ENCODE peak calls at places on chromosomes 1 and 21, in six cellular contexts. One of them, this sample, is unnamed.

GRCh38 chr1:43648448-43648847 is 1.5 kb upstream of the KDM4A start:
- DNase-seq in endodermal cell: no peak
- DNase-seq in IMR-90: no peak
- DNase-seq in cardiac muscle cell: peak; percentile 14
- DNase-seq in brain microvascular endothelial cell: no peak
- DNase-seq in pancreas: no peak
- DNase-seq in this sample: no peak

GRCh38 chr1:24048205-24048869 is 63.6 kb downstream of the MYOM3 start:
- DNase-seq in pancreas: no peak
- DNase-seq in brain microvascular endothelial cell: peak; percentile 14
- DNase-seq in endodermal cell: no peak
- DNase-seq in cardiac muscle cell: no peak
- DNase-seq in IMR-90: no peak
- DNase-seq in this sample: no peak

GRCh38 chr1:83692524-83693336 is 306.2 kb downstream of the TTLL7 start:
- DNase-seq in endodermal cell: peak; percentile 94
- DNase-seq in pancreas: peak; percentile 19
- DNase-seq in brain microvascular endothelial cell: peak; percentile 37
- DNase-seq in cardiac muscle cell: peak; percentile 30
- DNase-seq in IMR-90: peak; percentile 0
- DNase-seq in this sample: no peak

GRCh38 chr1:242774256-242774655 is 249.8 kb upstream of the PLD5 start:
- DNase-seq in endodermal cell: no peak
- DNase-seq in pancreas: no peak
- DNase-seq in IMR-90: no peak
- DNase-seq in cardiac muscle cell: no peak
- DNase-seq in brain microvascular endothelial cell: no peak
- DNase-seq in this sample: no peak

GRCh38 chr1:147172168-147173016 is at the start of gene PRKAB2:
- DNase-seq in endodermal cell: peak; percentile 98
- DNase-seq in pancreas: peak; percentile 96
- DNase-seq in brain microvascular endothelial cell: peak; percentile 97
- DNase-seq in IMR-90: peak; percentile 97
- DNase-seq in cardiac muscle cell: peak; percentile 99
- DNase-seq in this sample: peak; percentile 85

GRCh38 chr1:50333595-50333974 is 89.7 kb downstream of the DMRTA2 start:
- DNase-seq in endodermal cell: peak; percentile 91
- DNase-seq in pancreas: peak; percentile 35
- DNase-seq in IMR-90: peak; percentile 3
- DNase-seq in brain microvascular endothelial cell: no peak
- DNase-seq in cardiac muscle cell: peak; percentile 55
- DNase-seq in this sample: peak; percentile 14

GRCh38 chr1:71638081-71638766 is 557.4 kb upstream of the ZRANB2 start:
- DNase-seq in endodermal cell: no peak
- DNase-seq in cardiac muscle cell: peak; percentile 25
- DNase-seq in pancreas: no peak
- DNase-seq in brain microvascular endothelial cell: peak; percentile 11
- DNase-seq in IMR-90: peak; percentile 88
- DNase-seq in this sample: no peak

GRCh38 chr1:16196874-16197273 is 15.6 kb downstream of the ARHGEF19 start:
- DNase-seq in cardiac muscle cell: no peak
- DNase-seq in IMR-90: no peak
- DNase-seq in brain microvascular endothelial cell: no peak
- DNase-seq in endodermal cell: no peak
- DNase-seq in pancreas: no peak
- DNase-seq in this sample: no peak

GRCh38 chr1:75908717-75909152 is 23.5 kb downstream of the ASB17 start:
- DNase-seq in brain microvascular endothelial cell: peak; percentile 35
- DNase-seq in IMR-90: peak; percentile 50
- DNase-seq in endodermal cell: peak; percentile 75
- DNase-seq in cardiac muscle cell: peak; percentile 65
- DNase-seq in pancreas: no peak
- DNase-seq in this sample: no peak

GRCh38 chr1:1043921-1044320 is 24.0 kb downstream of the AGRN start:
- DNase-seq in IMR-90: no peak
- DNase-seq in brain microvascular endothelial cell: no peak
- DNase-seq in endodermal cell: no peak
- DNase-seq in pancreas: no peak
- DNase-seq in cardiac muscle cell: no peak
- DNase-seq in this sample: no peak

GRCh38 chr21:39613029-39613934 is 542 bp downstream of the B3GALT5 start:
- DNase-seq in endodermal cell: peak; percentile 53
- DNase-seq in cardiac muscle cell: no peak
- DNase-seq in pancreas: no peak
- DNase-seq in IMR-90: no peak
- DNase-seq in brain microvascular endothelial cell: no peak
- DNase-seq in this sample: no peak

GRCh38 chr21:25801217-25802015 is 66.6 kb downstream of the GABPA start:
- DNase-seq in brain microvascular endothelial cell: peak; percentile 75
- DNase-seq in pancreas: peak; percentile 76
- DNase-seq in cardiac muscle cell: peak; percentile 93
- DNase-seq in endodermal cell: peak; percentile 97
- DNase-seq in IMR-90: peak; percentile 76
- DNase-seq in this sample: peak; percentile 78

GRCh38 chr1:24018611-24019580 is 38.8 kb upstream of the SRSF10 start:
- DNase-seq in brain microvascular endothelial cell: peak; percentile 100
- DNase-seq in cardiac muscle cell: peak; percentile 100
- DNase-seq in pancreas: peak; percentile 95
- DNase-seq in IMR-90: peak; percentile 99
- DNase-seq in endodermal cell: peak; percentile 75
- DNase-seq in this sample: no peak

GRCh38 chr1:162765788-162766187 is 24.7 kb upstream of the HSD17B7 start:
- DNase-seq in pancreas: no peak
- DNase-seq in brain microvascular endothelial cell: no peak
- DNase-seq in endodermal cell: no peak
- DNase-seq in IMR-90: no peak
- DNase-seq in cardiac muscle cell: no peak
- DNase-seq in this sample: no peak

GRCh38 chr21:33362044-33362555 is 37.3 kb downstream of the IFNAR1 start:
- DNase-seq in IMR-90: no peak
- DNase-seq in endodermal cell: peak; percentile 78
- DNase-seq in pancreas: no peak
- DNase-seq in cardiac muscle cell: no peak
- DNase-seq in brain microvascular endothelial cell: no peak
- DNase-seq in this sample: peak; percentile 60

DNA sequence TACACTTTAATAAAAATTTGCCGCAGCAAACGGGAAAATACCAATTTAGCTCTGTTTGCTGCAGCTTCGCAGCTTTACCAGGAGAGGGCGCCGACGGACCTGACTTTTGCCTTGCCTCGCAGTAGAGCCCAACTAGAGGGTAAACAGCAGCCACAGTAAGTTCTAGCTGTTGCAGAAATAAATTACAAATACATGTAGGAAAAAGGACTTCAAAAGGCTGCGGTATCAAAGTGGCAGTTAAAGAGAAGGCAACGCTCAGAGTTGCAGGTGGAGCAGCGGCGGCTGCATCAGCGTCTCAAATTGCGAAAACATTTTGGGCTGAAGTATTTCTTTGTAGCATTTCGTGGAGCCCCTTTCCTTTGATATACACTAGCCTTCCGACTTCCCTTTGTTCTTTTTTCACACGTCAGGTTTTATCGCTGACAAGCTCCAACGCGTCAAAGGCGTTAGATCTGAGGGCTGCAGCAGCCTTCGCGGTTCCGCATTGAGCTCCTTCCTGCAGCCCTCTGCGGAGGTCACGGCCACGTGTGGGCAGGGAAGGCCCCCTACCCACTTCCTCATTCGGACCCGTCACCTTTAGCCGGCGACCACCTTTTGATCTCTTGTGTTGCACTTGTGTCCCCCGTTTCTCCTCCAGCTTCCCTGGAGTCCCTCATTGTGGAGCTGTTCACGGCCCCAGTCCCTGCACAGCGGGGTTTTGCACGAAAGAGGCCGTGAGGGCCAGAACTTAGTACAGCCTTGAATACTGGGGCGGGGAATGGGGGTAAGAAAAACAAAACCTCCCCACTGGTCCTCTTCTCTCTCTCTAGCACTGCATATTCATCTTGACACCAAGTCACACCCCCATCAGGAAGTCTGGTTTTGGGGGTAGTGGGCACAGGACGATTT is 72.8 kb downstream of the S1PR1 start:
- DNase-seq in pancreas: peak; percentile 57
- DNase-seq in cardiac muscle cell: peak; percentile 73
- DNase-seq in IMR-90: peak; percentile 56
- DNase-seq in brain microvascular endothelial cell: peak; percentile 40
- DNase-seq in endodermal cell: peak; percentile 86
- DNase-seq in this sample: peak; percentile 67
- TF ChIP-seq CTCF in pancreas: peak; percentile 66
- TF ChIP-seq CTCF in cardiac muscle cell: peak; percentile 89
- TF ChIP-seq CTCF in IMR-90: peak; percentile 91
- TF ChIP-seq CTCF in brain microvascular endothelial cell: peak; percentile 93
- TF ChIP-seq CTCF in endodermal cell: peak; percentile 90
- TF ChIP-seq CTCF in this sample: peak; percentile 89

GRCh38 chr1:228668553-228669400 is 66.5 kb upstream of the RHOU start:
- DNase-seq in IMR-90: peak; percentile 42
- DNase-seq in endodermal cell: no peak
- DNase-seq in cardiac muscle cell: peak; percentile 81
- DNase-seq in pancreas: no peak
- DNase-seq in brain microvascular endothelial cell: no peak
- DNase-seq in this sample: no peak
- H3K27ac ChIP-seq in IMR-90: no peak overlapping the region
- H3K27ac ChIP-seq in endodermal cell: no peak overlapping the region
- H3K27ac ChIP-seq in cardiac muscle cell: no peak overlapping the region
- H3K27ac ChIP-seq in pancreas: no peak overlapping the region
- H3K27ac ChIP-seq in brain microvascular endothelial cell: no peak overlapping the region
- H3K27ac ChIP-seq in this sample: no peak overlapping the region

GRCh38 chr1:41365320-41365633 is 4.0 kb downstream of the FOXO6 start:
- DNase-seq in endodermal cell: no peak
- DNase-seq in brain microvascular endothelial cell: no peak
- DNase-seq in pancreas: no peak
- DNase-seq in cardiac muscle cell: no peak
- DNase-seq in IMR-90: no peak
- DNase-seq in this sample: no peak
- H3K27me3 ChIP-seq in endodermal cell: peaks cover 70% of the 10 kb centered on the region
- H3K27me3 ChIP-seq in brain microvascular endothelial cell: peaks cover 59% of the 10 kb centered on the region
- H3K27me3 ChIP-seq in pancreas: no peaks in the 10 kb centered on the region
- H3K27me3 ChIP-seq in cardiac muscle cell: peaks cover 15% of the 10 kb centered on the region
- H3K27me3 ChIP-seq in IMR-90: peaks cover 72% of the 10 kb centered on the region
- H3K27me3 ChIP-seq in this sample: peaks cover 48% of the 10 kb centered on the region

GRCh38 chr1:159015440-159015909 is 5.8 kb downstream of the IFI16 start:
- DNase-seq in endodermal cell: peak; percentile 47
- DNase-seq in brain microvascular endothelial cell: peak; percentile 93
- DNase-seq in cardiac muscle cell: peak; percentile 93
- DNase-seq in pancreas: peak; percentile 64
- DNase-seq in IMR-90: peak; percentile 94
- DNase-seq in this sample: peak; percentile 55

GRCh38 chr1:159012495-159012894 is 2.8 kb downstream of the IFI16 start:
- DNase-seq in cardiac muscle cell: peak; percentile 45
- DNase-seq in brain microvascular endothelial cell: no peak
- DNase-seq in pancreas: no peak
- DNase-seq in IMR-90: peak; percentile 24
- DNase-seq in endodermal cell: no peak
- DNase-seq in this sample: peak; percentile 49

GRCh38 chr1:159014003-159014571 is 4.4 kb downstream of the IFI16 start:
- DNase-seq in brain microvascular endothelial cell: no peak
- DNase-seq in endodermal cell: no peak
- DNase-seq in cardiac muscle cell: no peak
- DNase-seq in IMR-90: no peak
- DNase-seq in pancreas: no peak
- DNase-seq in this sample: no peak

GRCh38 chr1:159011701-159012100 is 2.0 kb downstream of the IFI16 start:
- DNase-seq in brain microvascular endothelial cell: no peak
- DNase-seq in endodermal cell: no peak
- DNase-seq in pancreas: no peak
- DNase-seq in cardiac muscle cell: no peak
- DNase-seq in IMR-90: no peak
- DNase-seq in this sample: no peak

DNA sequence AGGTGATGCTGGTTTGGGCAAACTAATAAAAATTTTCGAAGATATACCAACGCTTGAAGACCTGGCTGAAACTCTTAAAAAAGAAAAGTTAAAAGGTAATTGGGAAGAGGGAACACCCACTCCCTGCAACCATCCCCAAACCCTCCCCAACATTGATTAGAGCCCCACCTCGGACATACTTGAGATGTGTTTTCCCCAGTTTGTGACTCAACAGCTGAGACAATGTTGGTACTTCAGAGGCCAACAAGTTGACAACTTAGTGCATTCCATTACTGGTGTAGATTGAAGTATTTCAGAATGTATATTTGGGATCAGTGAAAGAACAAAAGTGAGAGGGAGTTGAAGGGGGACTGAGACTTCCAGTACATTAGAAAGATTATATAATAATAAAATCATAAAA is 5.1 kb downstream of the IFI16 start:
- DNase-seq in endodermal cell: no peak
- DNase-seq in cardiac muscle cell: no peak
- DNase-seq in pancreas: no peak
- DNase-seq in IMR-90: no peak
- DNase-seq in brain microvascular endothelial cell: no peak
- DNase-seq in this sample: no peak
- TF ChIP-seq CTCF in endodermal cell: no peak
- TF ChIP-seq CTCF in cardiac muscle cell: no peak
- TF ChIP-seq CTCF in pancreas: no peak
- TF ChIP-seq CTCF in IMR-90: no peak
- TF ChIP-seq CTCF in brain microvascular endothelial cell: no peak
- TF ChIP-seq CTCF in this sample: no peak

GRCh38 chr1:56359036-56359435 is 220.3 kb downstream of the PLPP3 start:
- DNase-seq in pancreas: no peak
- DNase-seq in endodermal cell: no peak
- DNase-seq in brain microvascular endothelial cell: no peak
- DNase-seq in IMR-90: no peak
- DNase-seq in cardiac muscle cell: no peak
- DNase-seq in this sample: no peak

GRCh38 chr1:56357931-56358783 is 221.2 kb downstream of the PLPP3 start:
- DNase-seq in cardiac muscle cell: no peak
- DNase-seq in brain microvascular endothelial cell: no peak
- DNase-seq in pancreas: no peak
- DNase-seq in endodermal cell: no peak
- DNase-seq in IMR-90: no peak
- DNase-seq in this sample: no peak

GRCh38 chr1:56360021-56360420 is 219.3 kb downstream of the PLPP3 start:
- DNase-seq in cardiac muscle cell: no peak
- DNase-seq in pancreas: no peak
- DNase-seq in IMR-90: peak; percentile 86
- DNase-seq in brain microvascular endothelial cell: peak; percentile 60
- DNase-seq in endodermal cell: no peak
- DNase-seq in this sample: no peak

DNA sequence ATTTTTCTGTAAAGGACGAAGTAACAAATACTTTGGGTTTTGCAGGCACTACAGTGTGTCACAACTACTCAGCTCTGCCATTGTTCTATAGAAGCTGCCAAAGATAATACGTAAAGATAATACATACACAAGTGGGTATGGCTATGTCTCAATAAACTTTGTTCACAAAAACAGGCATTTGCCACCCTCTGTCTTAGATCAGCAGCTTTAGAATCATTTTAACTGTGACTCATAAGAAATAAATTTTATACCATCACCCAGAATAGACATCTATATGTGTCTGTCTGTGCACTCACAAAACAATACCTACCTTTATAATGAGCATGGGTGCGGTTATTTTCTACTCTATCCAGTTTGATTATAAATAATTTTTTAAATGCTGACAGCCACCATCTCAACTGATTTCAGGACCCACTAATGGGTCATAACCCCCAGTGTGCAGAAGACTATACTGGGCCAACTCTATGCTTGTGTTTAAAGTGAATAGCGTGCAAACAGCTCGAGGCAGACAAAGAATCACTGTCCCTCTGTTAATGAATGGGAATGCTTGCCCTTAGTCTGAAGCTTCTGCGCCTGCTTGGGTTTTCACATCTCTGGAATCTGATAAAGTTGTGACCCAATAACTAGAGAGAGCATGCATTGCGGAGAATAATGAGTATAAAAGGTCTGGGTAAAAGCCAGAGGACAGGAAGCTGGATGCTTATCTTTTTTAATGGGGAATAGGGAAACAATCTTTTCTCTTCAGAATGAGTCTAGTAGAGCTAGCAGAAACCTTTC is 216.2 kb downstream of the PLPP3 start:
- DNase-seq in brain microvascular endothelial cell: no peak
- DNase-seq in IMR-90: no peak
- DNase-seq in cardiac muscle cell: no peak
- DNase-seq in endodermal cell: no peak
- DNase-seq in pancreas: no peak
- DNase-seq in this sample: no peak
- H3K27ac ChIP-seq in brain microvascular endothelial cell: no peak overlapping the region
- H3K27ac ChIP-seq in IMR-90: no peak overlapping the region
- H3K27ac ChIP-seq in cardiac muscle cell: no peak overlapping the region
- H3K27ac ChIP-seq in endodermal cell: no peak overlapping the region
- H3K27ac ChIP-seq in pancreas: no peak overlapping the region
- H3K27ac ChIP-seq in this sample: no peak overlapping the region

This sample was measured in CD4-positive, alpha-beta T cell.